ENCODE peak calls at places on chromosomes 11 and 22, in eight cellular contexts. U is T-cell; Z is effector CD8-positive, alpha-beta T cell; H is hypothalamus; O is activated naive CD8-positive, alpha-beta T cell treated with anti-CD3 and anti-CD28 coated beads, Interleukin-2, amount 50 U/mL, for 24 hours; E is ELR; L is iPS-NIHi11; B is NCI-H748 treated with DMSO at 0.1 percent for 48 hours. T is an unnamed sample.

GRCh38 chr11:75558939-75559843 is 2.9 kb upstream of the SERPINH1 start:
- DNase-seq in B (no peak), L (no peak), U (no peak), O (no peak), Z (no peak), H (no peak), E (peak; percentile 29), T (no peak)

GRCh38 chr11:109972939-109973338 is 120.3 kb upstream of the ZC3H12C start:
- DNase-seq in O (no peak), Z (no peak), U (no peak), H (no peak), L (no peak), E (no peak), B (no peak), T (no peak)

GRCh38 chr11:77130763-77131513 is 2.9 kb downstream of the MYO7A start:
- DNase-seq in B (no peak), U (no peak), L (no peak), Z (no peak), O (no peak), H (no peak), E (peak; percentile 32), T (no peak)

GRCh38 chr22:43919106-43919965 is 4.3 kb upstream of the PNPLA3 start:
- DNase-seq in B (no peak), Z (no peak), U (no peak), H (no peak), L (no peak), O (no peak), E (peak; percentile 86), T (no peak)

GRCh38 chr11:63813035-63813562 is at the start of gene SPINDOC:
- DNase-seq in L (peak; percentile 98), H (peak; percentile 82), Z (peak; percentile 47), O (peak; percentile 83), E (peak; percentile 78), U (peak; percentile 70), B (peak; percentile 52), T (peak; percentile 65)

GRCh38 chr11:15327786-15328231 is 213.1 kb downstream of the INSC start:
- DNase-seq in Z (no peak), B (peak; percentile 60), H (peak; percentile 49), O (peak; percentile 4), L (peak; percentile 87), U (no peak), E (peak; percentile 41), T (no peak)

GRCh38 chr11:74085542-74085892 is 76.6 kb upstream of the UCP3 start:
- DNase-seq in E (peak; percentile 8), L (no peak), Z (no peak), B (no peak), O (no peak), U (no peak), H (peak; percentile 5), T (no peak)

GRCh38 chr22:38230108-38230825 is 28.5 kb downstream of the MAFF start:
- DNase-seq in B (no peak), Z (no peak), U (peak; percentile 39), L (peak; percentile 63), E (no peak), H (peak; percentile 48), O (peak; percentile 22), T (peak; percentile 31)

GRCh38 chr22:26648761-26649363 is 8.5 kb upstream of the MIAT start:
- DNase-seq in U (no peak), Z (no peak), B (no peak), E (no peak), O (no peak), H (no peak), L (no peak), T (no peak)

GRCh38 chr22:26536056-26536761 is 23.9 kb upstream of the TFIP11 start:
- DNase-seq in B (no peak), L (no peak), H (no peak), Z (no peak), U (no peak), E (no peak), O (no peak), T (no peak)

GRCh38 chr11:97610854-97611253 is 1221.0 kb downstream of the JRKL start:
- DNase-seq in Z (no peak), U (no peak), B (no peak), H (no peak), O (no peak), L (no peak), E (no peak), T (no peak)

GRCh38 chr11:11937957-11938356 is 70.5 kb downstream of the DKK3 start:
- DNase-seq in E (peak; percentile 73), L (no peak), B (no peak), Z (no peak), U (no peak), O (no peak), H (no peak), T (no peak)

GRCh38 chr11:104784684-104785460 is 113.4 kb downstream of the CASP12 start:
- DNase-seq in L (no peak), O (no peak), B (no peak), U (no peak), Z (no peak), E (peak; percentile 33), H (no peak), T (peak; percentile 12)

GRCh38 chr11:133418218-133418617 is 114.1 kb downstream of the OPCML start:
- DNase-seq in E (no peak), U (no peak), L (no peak), Z (no peak), O (no peak), B (no peak), H (no peak), T (no peak)

GRCh38 chr22:30325065-30325720 is 1.5 kb downstream of the TBC1D10A start:
- DNase-seq in L (no peak), Z (no peak), E (peak; percentile 95), U (no peak), O (no peak), H (no peak), B (no peak), T (no peak)

T was measured in CD8-positive, alpha-beta memory T cell.